ENCODE peak calls at places on chromosome 2, in eight cellular contexts. P is transverse colon, G is HCT116, O is GM23338, D is breast epithelium, F is HepG2, C is prostate gland, J is K562. N is an unnamed sample. For H3K4me1, the result is how much of the 10 kb centered on the place peaks cover.

GRCh38 chr2:2026252-2026831 is 282.0 kb upstream of the PXDN start:
- DNase-seq in D (no peak), J (no peak), O (no peak), F (peak), P (peak), C (no peak), G (no peak), N (peak)

GRCh38 chr2:113148606-113149552 is 21.5 kb downstream of the IL1RN start:
- DNase-seq in J (no peak), O (no peak), P (no peak), F (no peak), C (no peak), D (no peak), G (no peak), N (peak)

GRCh38 chr2:25339791-25340339 is 1.9 kb downstream of the DNMT3A start:
- DNase-seq in O (peak), G (no peak), C (peak), F (peak), J (no peak), P (peak), D (peak), N (no peak)

GRCh38 chr2:236551843-236552542 is 17.6 kb upstream of the ACKR3 start:
- DNase-seq in D (no peak), F (no peak), C (no peak), G (no peak), O (peak), P (no peak), J (no peak), N (peak)

GRCh38 chr2:118993392-118993752 is 51.4 kb downstream of the MARCO start:
- DNase-seq in G (no peak), P (no peak), O (no peak), C (no peak), D (no peak), J (no peak), F (no peak), N (no peak)

GRCh38 chr2:152573168-152573567 is 144.1 kb downstream of the PRPF40A start:
- DNase-seq in D (no peak), C (no peak), J (peak), F (no peak), G (peak), O (no peak), P (no peak), N (no peak)

GRCh38 chr2:111896576-111896975 is 1.8 kb upstream of the MERTK start:
- DNase-seq in F (no peak), O (no peak), G (no peak), D (no peak), C (peak), P (no peak), J (no peak), N (no peak)

GRCh38 chr2:171598713-171599319 is 76.5 kb downstream of the CYBRD1 start:
- DNase-seq in D (no peak), P (peak), F (peak), J (peak), C (peak), G (peak), O (peak), N (peak)

GRCh38 chr2:231339318-231339717 is 56.2 kb upstream of the B3GNT7 start:
- DNase-seq in C (no peak), O (no peak), F (peak), D (no peak), G (no peak), P (no peak), J (no peak), N (no peak)

DNA sequence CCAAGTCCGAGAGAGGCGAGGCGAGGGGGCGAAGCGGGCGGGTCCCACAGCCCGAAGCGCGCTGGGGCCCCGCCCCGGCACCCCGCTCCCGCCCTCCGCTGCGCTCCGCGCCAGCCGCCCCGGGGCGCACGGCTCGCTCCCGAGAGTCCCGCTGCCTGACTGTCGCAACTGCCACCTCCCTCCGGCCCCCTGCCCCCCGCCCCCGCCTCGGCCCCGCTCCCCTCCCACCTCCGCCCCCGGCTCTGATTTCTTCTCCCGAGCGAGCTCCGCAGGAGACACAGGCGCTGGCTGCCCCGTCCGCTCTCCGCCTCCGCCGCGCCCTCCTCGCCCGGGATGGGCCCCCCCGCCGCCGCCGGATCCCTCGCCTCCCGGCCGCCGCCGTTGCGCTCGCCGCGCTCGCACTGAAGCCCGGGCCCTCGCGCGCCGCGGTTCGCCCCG is at the start of gene WNT6:
- DNase-seq in F (no peak), O (peak), D (no peak), J (no peak), C (no peak), P (no peak), G (no peak), N (no peak)
- H3K4me3 ChIP-seq in F (peak), O (peak), D (peak), J (no peak), C (peak), P (peak), G (peak), N (peak)

GRCh38 chr2:38743672-38744398 is 7.3 kb downstream of the SRSF7 start:
- DNase-seq in P (no peak), C (no peak), J (no peak), O (no peak), D (no peak), G (no peak), F (no peak), N (no peak)
- H3K4me1 ChIP-seq in P (half or more), C (under half), J (under half), O (under half), D (under half), G (under half), F (half or more), N (under half)

DNA sequence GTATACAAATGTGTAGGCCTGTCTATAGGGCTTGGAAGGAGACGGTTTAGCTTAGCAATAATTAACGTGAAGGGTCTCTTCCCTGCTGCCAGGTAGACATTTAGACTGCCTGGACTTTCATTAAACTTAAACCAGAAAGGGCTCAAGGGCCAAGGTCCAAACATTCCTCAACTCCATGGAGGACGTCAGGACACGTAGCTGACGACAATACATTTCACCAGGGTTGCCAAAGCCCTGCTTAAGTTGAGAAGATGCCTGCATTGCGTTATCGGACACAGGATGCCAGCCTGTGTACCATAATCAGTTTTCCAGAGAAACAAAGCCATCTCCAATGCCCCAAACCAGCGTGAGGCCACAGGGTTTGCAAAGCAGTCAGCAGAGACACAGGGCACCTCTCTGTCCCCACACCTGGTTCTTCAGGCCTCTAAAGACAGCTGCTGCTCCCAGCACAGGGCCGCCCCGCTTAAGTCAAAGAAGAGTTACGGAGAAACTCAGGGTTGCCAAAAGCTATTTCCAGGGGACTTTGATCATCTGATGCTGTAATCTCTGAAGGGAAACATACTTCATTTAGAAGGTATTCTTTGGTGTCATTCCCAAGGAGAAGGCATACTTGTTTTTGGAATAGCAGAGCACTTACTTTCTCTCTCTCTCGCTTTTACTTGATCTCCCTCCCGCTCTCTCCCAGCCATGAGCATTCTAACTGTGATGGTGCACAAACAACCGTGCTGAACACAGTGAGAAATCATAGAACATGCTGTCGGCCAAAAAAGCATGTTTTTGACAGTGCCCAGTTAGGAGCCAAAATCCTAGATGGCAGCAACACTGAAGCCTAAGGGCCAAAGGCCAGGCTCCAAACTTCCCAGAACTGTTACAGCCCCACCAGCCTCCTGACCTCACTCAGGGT is 46.0 kb downstream of the TTC32 start:
- DNase-seq in P (no peak), D (no peak), J (no peak), G (no peak), F (peak), C (no peak), O (no peak), N (no peak)
- TF ChIP-seq POLR2AphosphoS5 in P (no peak), D (no peak), J (no peak), G (no peak), F (no peak), C (no peak), O (no peak), N (no peak)

GRCh38 chr2:241274127-241274526 is 41.3 kb downstream of the HDLBP start:
- DNase-seq in P (no peak), F (no peak), O (peak), J (no peak), D (no peak), G (no peak), C (no peak), N (no peak)

GRCh38 chr2:241272722-241273551 is 42.5 kb downstream of the HDLBP start:
- DNase-seq in O (peak), G (no peak), F (no peak), D (peak), P (peak), C (peak), J (no peak), N (peak)

GRCh38 chr2:241271641-241272297 is 43.7 kb downstream of the HDLBP start:
- DNase-seq in P (peak), D (peak), F (peak), C (peak), O (peak), G (peak), J (peak), N (peak)

GRCh38 chr2:241272298-241272721 is 43.2 kb downstream of the HDLBP start:
- DNase-seq in G (no peak), C (peak), J (peak), P (peak), D (no peak), F (no peak), O (peak), N (peak)

GRCh38 chr2:241273552-241273988 is 41.9 kb downstream of the HDLBP start:
- DNase-seq in C (no peak), J (no peak), G (no peak), F (no peak), D (no peak), P (no peak), O (peak), N (no peak)
- H3K4me3 ChIP-seq in C (no peak), J (no peak), G (peak), F (no peak), D (peak), P (no peak), O (peak), N (peak)

GRCh38 chr2:224565452-224566035 is 19.6 kb downstream of the CUL3 start:
- DNase-seq in P (no peak), O (no peak), D (no peak), G (no peak), J (no peak), F (no peak), C (no peak), N (no peak)
- H3K4me1 ChIP-seq in P (under half), O (under half), D (under half), G (under half), J (under half), F (half or more), C (under half), N (half or more)

GRCh38 chr2:55869637-55870325 is 53.8 kb downstream of the EFEMP1 start:
- DNase-seq in O (no peak), P (no peak), C (no peak), G (no peak), D (no peak), J (no peak), F (no peak), N (no peak)
- TF ChIP-seq POLR2AphosphoS5 in O (no peak), P (no peak), C (no peak), G (no peak), D (no peak), J (no peak), F (no peak), N (no peak)

GRCh38 chr2:74031203-74031602 is 46.5 kb downstream of the TET3 start:
- DNase-seq in G (no peak), J (no peak), F (no peak), D (no peak), O (no peak), C (no peak), P (no peak), N (no peak)
- H3K4me3 ChIP-seq in G (no peak), J (no peak), F (no peak), D (no peak), O (no peak), C (no peak), P (no peak), N (no peak)

N was measured in vagina.